ENCODE peak calls at places on chromosomes 16 and 17, in five cellular contexts. S is activated naive CD4-positive, alpha-beta T cell treated with Interleukin-2 at 50 U/mL for 16 hours; K is effector CD4-positive, alpha-beta T cell; C is B cell; D is mucosa of gallbladder. M is an unnamed sample.

GRCh38 chr17:29176500-29177351 is 3.5 kb downstream of the MYO18A start:
- DNase-seq in S (peak), K (peak), C (peak), D (no peak), M (peak)

GRCh38 chr16:78973041-78973440 is 627.5 kb downstream of the MAF start:
- DNase-seq in S (no peak), K (no peak), C (no peak), D (no peak), M (no peak)

GRCh38 chr17:28335959-28336871 is 654 bp downstream of the TNFAIP1 start:
- DNase-seq in S (peak), K (no peak), C (no peak), D (peak), M (no peak)

GRCh38 chr16:22065252-22065651 is 27.1 kb upstream of the VWA3A start:
- DNase-seq in S (no peak), K (no peak), C (no peak), D (no peak), M (no peak)

GRCh38 chr17:6684881-6685767 is 28.0 kb downstream of the SLC13A5 start:
- DNase-seq in S (no peak), K (no peak), C (no peak), D (no peak), M (no peak)

GRCh38 chr17:4588391-4588790 is 4.1 kb downstream of the SMTNL2 start:
- DNase-seq in S (no peak), K (no peak), C (no peak), D (no peak), M (no peak)

GRCh38 chr16:28105297-28105696 is 41.8 kb upstream of the GSG1L start:
- DNase-seq in S (no peak), K (no peak), C (no peak), D (no peak), M (no peak)

GRCh38 chr17:8753976-8754440 is 4.3 kb downstream of the SPDYE4 start:
- DNase-seq in S (no peak), K (no peak), C (no peak), D (no peak), M (no peak)

GRCh38 chr16:26317885-26318284 is 626.1 kb downstream of the HS3ST4 start:
- DNase-seq in S (no peak), K (no peak), C (no peak), D (no peak), M (no peak)

M was measured in T-helper 1 cell.